ENCODE peak calls at places on chromosomes 12 and 14, in six cellular contexts. One of them, this sample, is unnamed.

GRCh38 chr14:73058923-73059311 is 583 bp downstream of the RBM25 start:
- DNase-seq in uterus: peak; percentile 30
- DNase-seq in hepatocyte: peak; percentile 49
- DNase-seq in PC-3: peak; percentile 45
- DNase-seq in esophagus squamous epithelium: no peak
- DNase-seq in mammary epithelial cell: peak; percentile 40
- DNase-seq in this sample: peak; percentile 50

GRCh38 chr14:56715938-56716337 is 94.3 kb downstream of the OTX2 start:
- DNase-seq in hepatocyte: no peak
- DNase-seq in mammary epithelial cell: no peak
- DNase-seq in PC-3: no peak
- DNase-seq in uterus: no peak
- DNase-seq in esophagus squamous epithelium: no peak
- DNase-seq in this sample: no peak

GRCh38 chr14:36721877-36722276 is 60.2 kb downstream of the PAX9 start:
- DNase-seq in PC-3: no peak
- DNase-seq in hepatocyte: no peak
- DNase-seq in uterus: no peak
- DNase-seq in mammary epithelial cell: no peak
- DNase-seq in esophagus squamous epithelium: no peak
- DNase-seq in this sample: no peak

GRCh38 chr12:66072566-66072965 is 58.0 kb downstream of the LLPH start:
- DNase-seq in esophagus squamous epithelium: no peak
- DNase-seq in hepatocyte: no peak
- DNase-seq in uterus: no peak
- DNase-seq in PC-3: no peak
- DNase-seq in mammary epithelial cell: no peak
- DNase-seq in this sample: no peak

GRCh38 chr14:79279645-79280399 is 931.5 kb downstream of the DIO2 start:
- DNase-seq in PC-3: peak; percentile 40
- DNase-seq in mammary epithelial cell: peak; percentile 1
- DNase-seq in uterus: no peak
- DNase-seq in hepatocyte: peak; percentile 42
- DNase-seq in esophagus squamous epithelium: no peak
- DNase-seq in this sample: no peak

GRCh38 chr14:53696217-53696965 is 260.2 kb downstream of the BMP4 start:
- DNase-seq in esophagus squamous epithelium: no peak
- DNase-seq in uterus: no peak
- DNase-seq in PC-3: peak; percentile 55
- DNase-seq in hepatocyte: peak; percentile 40
- DNase-seq in mammary epithelial cell: peak; percentile 57
- DNase-seq in this sample: peak; percentile 16

GRCh38 chr12:57745485-57745881 is 644 bp downstream of the TSPAN31 start:
- DNase-seq in mammary epithelial cell: no peak
- DNase-seq in PC-3: no peak
- DNase-seq in esophagus squamous epithelium: no peak
- DNase-seq in uterus: no peak
- DNase-seq in hepatocyte: no peak
- DNase-seq in this sample: no peak

GRCh38 chr12:86774841-86775386 is 518.7 kb upstream of the MGAT4C start:
- DNase-seq in uterus: no peak
- DNase-seq in PC-3: peak; percentile 15
- DNase-seq in esophagus squamous epithelium: no peak
- DNase-seq in mammary epithelial cell: no peak
- DNase-seq in hepatocyte: no peak
- DNase-seq in this sample: no peak

GRCh38 chr12:84772281-84772680 is 140.3 kb downstream of the SLC6A15 start:
- DNase-seq in mammary epithelial cell: peak; percentile 51
- DNase-seq in PC-3: peak; percentile 71
- DNase-seq in hepatocyte: no peak
- DNase-seq in uterus: no peak
- DNase-seq in esophagus squamous epithelium: no peak
- DNase-seq in this sample: peak; percentile 5

GRCh38 chr12:10636611-10637010 is 23.2 kb upstream of the MAGOHB start:
- DNase-seq in uterus: no peak
- DNase-seq in mammary epithelial cell: no peak
- DNase-seq in esophagus squamous epithelium: no peak
- DNase-seq in PC-3: peak; percentile 62
- DNase-seq in hepatocyte: no peak
- DNase-seq in this sample: no peak

GRCh38 chr14:61659582-61659981 is 35.7 kb upstream of the HIF1A start:
- DNase-seq in uterus: no peak
- DNase-seq in hepatocyte: no peak
- DNase-seq in esophagus squamous epithelium: no peak
- DNase-seq in mammary epithelial cell: peak; percentile 51
- DNase-seq in PC-3: peak; percentile 37
- DNase-seq in this sample: no peak

GRCh38 chr12:26239508-26240328 is 44.3 kb downstream of the SSPN start:
- DNase-seq in PC-3: peak; percentile 99
- DNase-seq in hepatocyte: no peak
- DNase-seq in uterus: peak; percentile 41
- DNase-seq in esophagus squamous epithelium: no peak
- DNase-seq in mammary epithelial cell: peak; percentile 100
- DNase-seq in this sample: peak; percentile 11

GRCh38 chr14:54337314-54337713 is 59.5 kb upstream of the CDKN3 start:
- DNase-seq in esophagus squamous epithelium: no peak
- DNase-seq in PC-3: no peak
- DNase-seq in mammary epithelial cell: no peak
- DNase-seq in hepatocyte: no peak
- DNase-seq in uterus: no peak
- DNase-seq in this sample: no peak

GRCh38 chr14:75163677-75164076 is 12.7 kb downstream of the TMED10 start:
- DNase-seq in hepatocyte: no peak
- DNase-seq in esophagus squamous epithelium: no peak
- DNase-seq in PC-3: no peak
- DNase-seq in mammary epithelial cell: no peak
- DNase-seq in uterus: no peak
- DNase-seq in this sample: no peak

GRCh38 chr12:113413488-113413939 is 8.7 kb upstream of the SDSL start:
- DNase-seq in mammary epithelial cell: no peak
- DNase-seq in esophagus squamous epithelium: no peak
- DNase-seq in uterus: no peak
- DNase-seq in hepatocyte: peak; percentile 32
- DNase-seq in PC-3: peak; percentile 25
- DNase-seq in this sample: no peak

GRCh38 chr14:23578560-23579310 is at the start of gene JPH4:
- DNase-seq in mammary epithelial cell: no peak
- DNase-seq in uterus: peak; percentile 69
- DNase-seq in esophagus squamous epithelium: no peak
- DNase-seq in PC-3: no peak
- DNase-seq in hepatocyte: peak; percentile 35
- DNase-seq in this sample: no peak

DNA sequence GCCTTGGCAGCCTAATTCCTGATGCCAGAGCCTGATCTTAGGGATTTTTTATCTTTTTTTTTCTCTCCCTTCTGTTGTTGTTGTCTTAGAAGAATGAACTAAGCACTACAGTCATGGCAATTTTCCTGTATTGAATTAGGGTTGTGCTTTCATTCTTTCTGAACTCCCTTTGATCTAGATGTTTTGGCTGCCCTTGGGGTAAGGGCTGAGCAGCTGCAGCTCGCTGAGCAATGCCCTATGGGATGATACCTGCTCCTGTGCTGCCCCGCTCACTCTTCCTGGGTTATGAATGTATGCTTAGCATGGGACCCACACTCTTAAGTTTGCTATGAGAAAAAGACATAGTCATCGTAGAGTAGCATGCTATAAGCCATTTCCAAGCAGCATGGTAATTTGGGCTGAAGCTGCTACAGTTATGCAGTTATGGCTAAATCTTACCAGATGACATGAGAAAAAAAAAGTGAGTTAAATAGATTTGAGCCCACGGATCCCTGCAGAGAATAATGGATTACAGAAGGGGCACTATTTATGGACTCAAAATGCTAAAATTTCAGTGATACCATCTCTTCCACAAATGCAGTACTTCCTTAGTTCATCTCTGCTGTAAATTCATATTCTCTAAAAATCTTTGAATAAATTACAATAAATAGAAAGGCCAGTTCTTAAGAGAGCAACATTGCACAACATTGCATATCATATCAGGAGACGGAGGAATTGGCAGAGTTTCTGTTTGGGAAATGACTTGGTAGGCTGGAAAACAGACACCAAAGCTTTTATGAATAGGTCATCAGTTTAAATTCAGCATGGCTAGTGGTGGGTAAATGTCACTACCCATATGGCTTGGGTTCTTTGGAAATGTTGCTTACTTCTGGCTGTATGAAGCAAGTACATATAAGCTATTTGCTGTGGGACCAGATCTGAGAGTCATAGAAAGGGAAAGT is 79.3 kb upstream of the PTHLH start:
- DNase-seq in esophagus squamous epithelium: no peak
- DNase-seq in uterus: no peak
- DNase-seq in PC-3: no peak
- DNase-seq in hepatocyte: no peak
- DNase-seq in mammary epithelial cell: no peak
- DNase-seq in this sample: no peak
- TF ChIP-seq CTCF in esophagus squamous epithelium: no peak
- TF ChIP-seq CTCF in uterus: no peak
- TF ChIP-seq CTCF in PC-3: no peak
- TF ChIP-seq CTCF in hepatocyte: no peak
- TF ChIP-seq CTCF in mammary epithelial cell: no peak
- TF ChIP-seq CTCF in this sample: no peak

DNA sequence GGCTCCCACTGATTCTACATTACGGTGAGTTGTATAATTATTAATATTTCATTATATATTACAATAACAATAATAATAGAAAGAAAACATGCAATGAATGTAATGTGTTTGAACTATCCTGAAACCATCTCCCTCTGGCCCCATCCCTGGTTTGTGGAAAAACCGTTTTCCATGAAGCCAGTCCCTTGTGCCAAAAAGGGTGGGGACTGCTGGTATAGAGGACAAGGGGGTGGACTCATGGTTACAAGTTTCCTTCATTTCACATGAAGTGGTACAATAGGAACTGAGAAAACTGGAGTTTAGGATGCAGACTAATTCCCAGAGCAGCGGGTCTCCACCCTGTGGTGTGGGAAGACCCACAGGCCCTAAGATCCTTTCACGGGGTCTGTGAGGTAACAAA is 3.0 kb upstream of the C1RL start:
- DNase-seq in esophagus squamous epithelium: no peak
- DNase-seq in uterus: no peak
- DNase-seq in PC-3: no peak
- DNase-seq in hepatocyte: no peak
- DNase-seq in mammary epithelial cell: no peak
- DNase-seq in this sample: no peak
- H3K27ac ChIP-seq in esophagus squamous epithelium: peak overlapping the region; percentile 46
- H3K27ac ChIP-seq in uterus: no peak overlapping the region
- H3K27ac ChIP-seq in PC-3: no peak overlapping the region
- H3K27ac ChIP-seq in hepatocyte: no peak overlapping the region
- H3K27ac ChIP-seq in mammary epithelial cell: no peak overlapping the region
- H3K27ac ChIP-seq in this sample: no peak overlapping the region

GRCh38 chr12:117594481-117594880 is 233.1 kb upstream of the NOS1 start:
- DNase-seq in uterus: no peak
- DNase-seq in hepatocyte: no peak
- DNase-seq in mammary epithelial cell: no peak
- DNase-seq in esophagus squamous epithelium: no peak
- DNase-seq in PC-3: no peak
- DNase-seq in this sample: no peak

GRCh38 chr12:117587646-117588287 is 226.3 kb upstream of the NOS1 start:
- DNase-seq in esophagus squamous epithelium: no peak
- DNase-seq in mammary epithelial cell: peak; percentile 4
- DNase-seq in uterus: no peak
- DNase-seq in PC-3: peak; percentile 76
- DNase-seq in hepatocyte: peak; percentile 70
- DNase-seq in this sample: peak; percentile 65

GRCh38 chr12:117595751-117596150 is 234.3 kb upstream of the NOS1 start:
- DNase-seq in mammary epithelial cell: no peak
- DNase-seq in esophagus squamous epithelium: no peak
- DNase-seq in hepatocyte: no peak
- DNase-seq in uterus: no peak
- DNase-seq in PC-3: peak; percentile 42
- DNase-seq in this sample: no peak

GRCh38 chr12:117590386-117590785 is 229.0 kb upstream of the NOS1 start:
- DNase-seq in esophagus squamous epithelium: no peak
- DNase-seq in PC-3: no peak
- DNase-seq in uterus: no peak
- DNase-seq in hepatocyte: no peak
- DNase-seq in mammary epithelial cell: no peak
- DNase-seq in this sample: no peak

DNA sequence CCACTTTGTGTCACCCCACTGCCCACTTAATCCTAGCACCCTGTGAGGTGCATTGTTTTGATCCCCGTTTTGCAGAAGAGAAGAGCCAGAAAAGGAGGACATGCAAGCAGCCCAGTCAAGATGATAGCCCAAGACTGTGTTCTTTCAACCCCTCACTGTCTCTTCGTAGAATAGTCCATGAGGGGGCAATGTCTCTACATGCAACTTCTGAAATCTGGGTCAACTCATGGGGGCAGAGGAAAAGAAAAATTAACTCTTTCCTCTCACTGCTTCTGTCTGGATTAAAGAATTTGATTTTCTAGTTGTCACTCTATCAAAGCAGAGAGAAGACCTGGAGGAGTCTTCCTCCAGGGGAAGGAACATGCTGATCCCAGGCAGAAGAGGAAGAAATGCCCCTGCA is 229.6 kb upstream of the NOS1 start:
- DNase-seq in esophagus squamous epithelium: no peak
- DNase-seq in hepatocyte: no peak
- DNase-seq in uterus: no peak
- DNase-seq in PC-3: no peak
- DNase-seq in mammary epithelial cell: no peak
- DNase-seq in this sample: no peak
- TF ChIP-seq CTCF in esophagus squamous epithelium: no peak
- TF ChIP-seq CTCF in hepatocyte: no peak
- TF ChIP-seq CTCF in uterus: no peak
- TF ChIP-seq CTCF in PC-3: peak; percentile 40
- TF ChIP-seq CTCF in mammary epithelial cell: no peak
- TF ChIP-seq CTCF in this sample: no peak

DNA sequence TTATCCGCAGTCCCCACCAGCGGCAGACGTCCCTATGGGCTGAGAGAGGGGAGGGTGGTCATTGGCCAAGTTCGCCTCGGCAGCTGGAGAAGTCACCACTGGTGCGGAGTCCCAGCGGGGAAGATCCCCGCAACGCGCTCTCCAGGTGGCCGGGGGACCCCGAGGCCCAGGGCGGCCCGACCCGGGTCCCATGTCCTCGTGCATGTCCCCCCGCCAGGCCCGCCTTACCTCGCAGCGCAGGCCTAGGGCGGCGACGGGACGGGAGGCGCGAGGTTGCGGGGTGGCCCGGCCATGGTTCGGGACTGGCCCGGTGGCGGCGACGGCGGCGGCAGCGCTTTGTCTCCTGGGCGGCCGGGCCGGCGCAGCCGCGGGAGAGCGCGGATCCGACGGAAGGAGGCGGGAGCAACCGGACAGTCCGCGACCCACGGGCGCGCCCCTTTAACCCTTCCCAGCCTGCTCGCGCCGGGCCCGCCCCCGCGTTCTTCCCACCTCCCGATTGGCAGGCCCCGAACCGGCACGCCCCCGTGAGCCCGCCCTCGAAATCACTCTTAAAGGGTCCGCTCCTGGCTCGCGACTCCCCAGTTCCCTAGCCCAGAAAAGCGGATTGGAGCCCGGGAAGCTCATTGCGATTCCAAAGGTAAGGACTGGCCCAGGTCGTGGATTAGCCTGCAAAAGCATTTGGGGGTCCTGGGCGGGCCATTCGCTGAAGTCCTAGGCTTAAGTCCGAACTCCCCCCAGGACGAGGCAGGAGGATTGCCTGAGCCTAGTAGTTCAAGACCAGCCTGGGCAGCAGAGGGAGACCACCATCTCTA is at the start of gene PHETA1:
- DNase-seq in hepatocyte: peak; percentile 96
- DNase-seq in mammary epithelial cell: peak; percentile 84
- DNase-seq in esophagus squamous epithelium: peak; percentile 46
- DNase-seq in PC-3: peak; percentile 88
- DNase-seq in uterus: peak; percentile 93
- DNase-seq in this sample: peak; percentile 91
- H3K27ac ChIP-seq in hepatocyte: peak within 1 kb of the TSS; percentile 80
- H3K27ac ChIP-seq in mammary epithelial cell: peak within 1 kb of the TSS; percentile 19
- H3K27ac ChIP-seq in esophagus squamous epithelium: peak within 1 kb of the TSS; percentile 62
- H3K27ac ChIP-seq in PC-3: no peak within 1 kb of the TSS
- H3K27ac ChIP-seq in uterus: peak within 1 kb of the TSS; percentile 80
- H3K27ac ChIP-seq in this sample: peak within 1 kb of the TSS; percentile 58

This sample was measured in RWPE1.